ENCODE peak calls at places on chromosomes 11 and 22, in six cellular contexts. B, F, Q, G, P and A are unnamed samples.

GRCh38 chr11:130473795-130474377 is 25.4 kb downstream of the ADAMTS15 start:
- DNase-seq in Q (no peak), G (no peak), F (peak; percentile 53), B (no peak), P (no peak), A (no peak)

GRCh38 chr22:38850941-38851849 is 7.4 kb upstream of the NPTXR start:
- DNase-seq in B (peak; percentile 51), G (no peak), F (no peak), Q (peak; percentile 86), P (no peak), A (peak; percentile 60)

GRCh38 chr11:114317738-114318137 is 21.5 kb downstream of the NNMT start:
- DNase-seq in P (no peak), G (peak; percentile 40), F (peak; percentile 64), Q (peak; percentile 76), B (peak; percentile 84), A (peak; percentile 69)

GRCh38 chr11:4565371-4565770 is 16.2 kb upstream of the OR52I2 start:
- DNase-seq in P (no peak), G (no peak), B (no peak), F (no peak), Q (no peak), A (no peak)

GRCh38 chr11:78207532-78208256 is 19.0 kb downstream of the USP35 start:
- DNase-seq in F (no peak), P (no peak), B (no peak), Q (no peak), G (no peak), A (no peak)

GRCh38 chr11:93652161-93652597 is 9.3 kb upstream of the CEP295 start:
- DNase-seq in F (no peak), G (peak; percentile 51), B (peak; percentile 67), Q (peak; percentile 68), P (no peak), A (peak; percentile 66)

GRCh38 chr11:78149646-78150045 is 10.2 kb upstream of the ALG8 start:
- DNase-seq in F (no peak), P (no peak), G (no peak), B (peak; percentile 89), Q (peak; percentile 83), A (peak; percentile 77)

GRCh38 chr11:38060930-38061329 is 1462.9 kb upstream of the RAG2 start:
- DNase-seq in Q (no peak), B (no peak), F (no peak), G (no peak), P (no peak), A (no peak)

GRCh38 chr11:77191823-77192495 is 63.9 kb downstream of the MYO7A start:
- DNase-seq in G (peak; percentile 91), Q (no peak), F (no peak), B (peak; percentile 9), P (peak; percentile 76), A (peak; percentile 60)

GRCh38 chr11:80330302-80330701 is 889.5 kb upstream of the TENM4 start:
- DNase-seq in F (no peak), Q (no peak), G (no peak), B (no peak), P (no peak), A (peak; percentile 3)

GRCh38 chr11:57477507-57478189 is 17.3 kb downstream of the RTN4RL2 start:
- DNase-seq in G (peak; percentile 77), F (no peak), P (no peak), B (no peak), Q (no peak), A (no peak)

GRCh38 chr22:20604092-20604747 is 96.8 kb downstream of the MED15 start:
- DNase-seq in P (peak; percentile 21), B (no peak), Q (no peak), G (no peak), F (no peak), A (no peak)

GRCh38 chr11:12103411-12104225 is 6.8 kb upstream of the MICAL2 start:
- DNase-seq in P (no peak), Q (peak; percentile 21), G (no peak), B (no peak), F (no peak), A (no peak)

GRCh38 chr11:119722281-119722794 is 6.7 kb downstream of the NECTIN1 start:
- DNase-seq in F (no peak), G (peak; percentile 55), Q (no peak), P (no peak), B (no peak), A (no peak)

GRCh38 chr11:72573380-72573949 is 100.8 kb downstream of the PDE2A start:
- DNase-seq in Q (peak; percentile 64), P (no peak), F (no peak), G (no peak), B (peak; percentile 45), A (peak; percentile 59)

GRCh38 chr11:7353100-7353499 is 101.4 kb downstream of the SYT9 start:
- DNase-seq in B (peak; percentile 33), G (peak; percentile 23), Q (peak; percentile 32), P (peak; percentile 20), F (no peak), A (peak; percentile 22)

GRCh38 chr11:132717824-132718223 is 814.5 kb downstream of the OPCML start:
- DNase-seq in B (no peak), F (no peak), G (no peak), P (no peak), Q (no peak), A (no peak)

GRCh38 chr22:36470162-36470993 is 11.1 kb downstream of the TXN2 start:
- DNase-seq in B (peak; percentile 90), P (peak; percentile 86), Q (peak; percentile 94), G (peak; percentile 86), F (peak; percentile 86), A (peak; percentile 91)

GRCh38 chr11:104164028-104164520 is at the start of gene PDGFD:
- DNase-seq in Q (peak; percentile 74), P (peak; percentile 59), B (peak; percentile 78), F (peak; percentile 72), G (peak; percentile 34), A (peak; percentile 84)

GRCh38 chr11:76008474-76008873 is 193.5 kb downstream of the UVRAG start:
- DNase-seq in G (no peak), B (peak; percentile 60), F (no peak), Q (peak; percentile 76), P (no peak), A (peak; percentile 54)

GRCh38 chr11:100827934-100828661 is 141.0 kb downstream of the ARHGAP42 start:
- DNase-seq in F (no peak), B (peak; percentile 71), G (no peak), P (no peak), Q (peak; percentile 16), A (peak; percentile 66)

GRCh38 chr11:35040221-35040942 is 98.6 kb upstream of the CD44 start:
- DNase-seq in P (no peak), B (no peak), G (no peak), Q (peak; percentile 61), F (no peak), A (peak; percentile 38)

GRCh38 chr22:45690008-45690407 is 18.4 kb downstream of the ATXN10 start:
- DNase-seq in B (no peak), G (no peak), F (no peak), Q (no peak), P (no peak), A (no peak)
- TF ChIP-seq CTCF in B (no peak), G (no peak), F (no peak), Q (no peak), P (no peak), A (no peak)

DNA sequence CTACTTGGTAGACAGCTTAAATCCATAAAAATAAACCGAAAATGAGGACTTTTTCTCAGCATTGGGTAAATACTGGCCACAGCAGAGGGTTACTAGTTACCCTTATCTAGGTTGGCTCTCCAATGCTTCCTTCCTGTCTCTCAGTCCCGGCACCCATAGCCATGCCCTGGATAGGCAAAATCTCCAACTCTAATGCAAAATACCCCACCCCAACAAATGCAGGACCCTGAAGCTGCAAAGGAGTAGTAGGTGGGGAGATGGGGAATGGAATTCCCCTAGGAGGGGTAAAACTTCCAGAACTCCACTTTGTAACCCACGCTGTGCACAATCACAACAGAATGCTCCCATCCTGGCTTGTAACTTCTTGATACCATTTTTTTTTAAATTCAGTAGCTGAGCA is 2.9 kb downstream of the PAX6 start:
- DNase-seq in G (no peak), P (no peak), Q (no peak), B (no peak), F (no peak), A (no peak)
- H3K4me3 ChIP-seq in G (no peak overlapping the region), P (no peak overlapping the region), Q (no peak overlapping the region), B (no peak overlapping the region), F (no peak overlapping the region), A (no peak overlapping the region)

DNA sequence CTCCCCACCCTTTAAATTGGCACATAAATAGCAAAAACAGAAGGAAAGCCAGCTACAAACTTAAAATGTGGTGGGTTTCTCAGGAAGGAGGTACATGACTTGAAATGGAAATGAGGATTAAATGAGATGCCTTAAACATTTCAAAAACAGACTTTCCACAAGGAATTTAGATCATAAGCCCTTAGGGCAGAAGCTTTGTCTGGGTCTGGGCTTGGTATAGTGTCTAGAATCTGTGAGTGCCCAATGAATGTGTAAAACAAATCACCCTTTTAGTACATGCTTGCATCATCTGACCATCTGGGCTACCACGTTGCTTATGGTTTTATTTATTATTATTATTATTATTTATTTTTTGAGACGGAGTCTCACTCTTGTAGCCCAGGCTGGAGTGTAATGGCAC is 37.1 kb upstream of the CREB3L1 start:
- DNase-seq in B (peak; percentile 37), F (no peak), Q (peak; percentile 44), G (no peak), P (no peak), A (no peak)
- TF ChIP-seq CTCF in B (no peak), F (no peak), Q (no peak), G (no peak), P (no peak), A (no peak)

GRCh38 chr11:99452076-99452475 is 431.3 kb downstream of the CNTN5 start:
- DNase-seq in Q (no peak), P (no peak), B (no peak), G (no peak), F (no peak), A (no peak)
- H3K4me3 ChIP-seq in Q (no peak overlapping the region), P (no peak overlapping the region), B (no peak overlapping the region), G (no peak overlapping the region), F (no peak overlapping the region), A (no peak overlapping the region)

GRCh38 chr22:37768273-37768672 is 39.5 kb upstream of the GCAT start:
- DNase-seq in G (no peak), F (no peak), P (no peak), Q (no peak), B (no peak), A (no peak)
- TF ChIP-seq CTCF in G (no peak), F (no peak), P (peak; percentile 18), Q (peak; percentile 24), B (peak; percentile 38), A (peak; percentile 29)